ENCODE peak calls at places on chromosomes 1 and 21, in eight cellular contexts. H is NCI-H774; X is memory B cell; F is AG08396; V is ELF-1; J is EH; T is fibroblast of the conjunctiva; U is CD4-positive, alpha-beta memory T cell. R is an unnamed sample.

GRCh38 chr1:167484726-167485125 is 33.6 kb downstream of the CD247 start:
- DNase-seq in V (no peak), J (no peak), X (no peak), T (no peak), H (no peak), U (peak), F (no peak), R (no peak)

GRCh38 chr1:57910782-57911181 is 486.9 kb upstream of the DAB1 start:
- DNase-seq in F (no peak), J (no peak), V (no peak), T (no peak), X (no peak), U (no peak), H (no peak), R (no peak)

GRCh38 chr1:114310771-114311251 is 157.1 kb upstream of the SYT6 start:
- DNase-seq in F (no peak), U (no peak), T (peak), X (no peak), H (no peak), V (no peak), J (peak), R (no peak)

GRCh38 chr1:243246916-243247315 is 8.2 kb downstream of the CEP170 start:
- DNase-seq in F (no peak), X (peak), T (no peak), V (no peak), H (no peak), U (no peak), J (peak), R (no peak)

GRCh38 chr1:149887456-149888159 is 11.8 kb upstream of the BOLA1 start:
- DNase-seq in U (peak), X (peak), H (peak), T (peak), J (peak), F (peak), V (peak), R (peak)

GRCh38 chr1:10339815-10340214 is 59.0 kb upstream of the PGD start:
- DNase-seq in T (peak), F (peak), H (no peak), U (no peak), J (peak), V (peak), X (no peak), R (peak)

GRCh38 chr21:40685121-40685630 is 161.8 kb downstream of the DSCAM start:
- DNase-seq in F (no peak), J (no peak), T (no peak), V (no peak), X (no peak), U (no peak), H (no peak), R (no peak)

GRCh38 chr21:34180826-34181359 is 107.5 kb downstream of the MRPS6 start:
- DNase-seq in X (no peak), H (no peak), T (no peak), J (no peak), F (no peak), U (no peak), V (peak), R (peak)

GRCh38 chr1:103191327-103191726 is 83.0 kb upstream of the COL11A1 start:
- DNase-seq in U (no peak), T (no peak), V (no peak), H (no peak), J (peak), X (no peak), F (no peak), R (no peak)

GRCh38 chr1:59999746-60000145 is 73.2 kb upstream of the CYP2J2 start:
- DNase-seq in U (no peak), T (no peak), V (no peak), J (no peak), F (no peak), H (no peak), X (no peak), R (no peak)

GRCh38 chr1:58852731-58853485 is 69.1 kb upstream of the JUN start:
- DNase-seq in U (no peak), F (no peak), H (no peak), X (no peak), V (no peak), J (no peak), T (no peak), R (peak)

GRCh38 chr21:33894736-33895288 is 20.8 kb downstream of the ATP5PO start:
- DNase-seq in U (peak), X (peak), H (peak), J (peak), T (peak), F (peak), V (peak), R (peak)

GRCh38 chr1:186974774-186975181 is 146.0 kb downstream of the PLA2G4A start:
- DNase-seq in J (peak), U (no peak), T (peak), F (peak), H (peak), V (no peak), X (no peak), R (no peak)

GRCh38 chr1:234564035-234565029 is 45.6 kb downstream of the IRF2BP2 start:
- DNase-seq in F (peak), J (peak), T (no peak), V (peak), X (no peak), U (no peak), H (no peak), R (no peak)

GRCh38 chr1:8266436-8267165 is 51.3 kb upstream of the SLC45A1 start:
- DNase-seq in H (no peak), U (no peak), J (no peak), T (no peak), V (no peak), F (no peak), X (no peak), R (peak)

GRCh38 chr1:45850017-45850416 is 46.6 kb downstream of the MAST2 start:
- DNase-seq in J (no peak), T (no peak), F (no peak), H (no peak), U (no peak), X (no peak), V (no peak), R (no peak)